ENCODE peak calls at places on chromosomes 11 and 22, in six cellular contexts. U is Calu3; Y is IMR-90; W is left lung; T is GM12865; H is CD4-positive, alpha-beta T cell. Q is an unnamed sample.

GRCh38 chr11:46105134-46105628 is 16.1 kb downstream of the PHF21A start:
- DNase-seq in U (no peak), W (no peak), H (no peak), Y (no peak), T (no peak), Q (no peak)

GRCh38 chr11:105923814-105924213 is 98.2 kb downstream of the MSANTD4 start:
- DNase-seq in T (no peak), U (no peak), H (no peak), Y (peak), W (no peak), Q (no peak)

GRCh38 chr22:30881361-30882180 is 87.0 kb downstream of the MORC2 start:
- DNase-seq in H (no peak), T (no peak), U (no peak), Y (no peak), W (no peak), Q (no peak)

GRCh38 chr11:65491614-65492386 is 7.0 kb upstream of the MALAT1 start:
- DNase-seq in H (no peak), U (peak), Y (peak), T (peak), W (peak), Q (no peak)

GRCh38 chr11:12189543-12190235 is 79.3 kb downstream of the MICAL2 start:
- DNase-seq in U (no peak), W (no peak), Y (no peak), T (peak), H (peak), Q (no peak)

GRCh38 chr11:12008790-12009616 is 577 bp upstream of the DKK3 start:
- DNase-seq in U (peak), H (no peak), T (no peak), Y (peak), W (no peak), Q (no peak)

GRCh38 chr11:72361321-72361720 is 73.0 kb downstream of the CLPB start:
- DNase-seq in U (no peak), H (no peak), T (no peak), Y (no peak), W (no peak), Q (no peak)

GRCh38 chr11:94511932-94512781 is at the start of gene C11orf97:
- DNase-seq in Y (peak), H (peak), U (peak), W (peak), T (peak), Q (no peak)

GRCh38 chr22:30206964-30207363 is 39.6 kb downstream of the LIF start:
- DNase-seq in W (no peak), U (peak), T (no peak), Y (peak), H (no peak), Q (no peak)

GRCh38 chr11:69643646-69644045 is 2.7 kb downstream of the CCND1 start:
- DNase-seq in W (no peak), Y (no peak), U (no peak), H (no peak), T (no peak), Q (no peak)

GRCh38 chr22:44729391-44730012 is 22.9 kb upstream of the ARHGAP8 start:
- DNase-seq in T (peak), W (peak), H (no peak), Y (peak), U (no peak), Q (no peak)

GRCh38 chr11:66070604-66071325 is 693 bp downstream of the PACS1 start:
- DNase-seq in U (peak), T (no peak), W (peak), H (peak), Y (peak), Q (no peak)

GRCh38 chr22:43241138-43241597 is 54.2 kb upstream of the TTLL12 start:
- DNase-seq in Y (no peak), W (peak), T (no peak), H (no peak), U (no peak), Q (no peak)

GRCh38 chr22:36064358-36064757 is 35.7 kb upstream of the RBFOX2 start:
- DNase-seq in U (no peak), W (no peak), H (no peak), Y (no peak), T (no peak), Q (no peak)

GRCh38 chr22:29272624-29273023 is 4.6 kb downstream of the EWSR1 start:
- DNase-seq in U (no peak), Y (no peak), W (no peak), H (no peak), T (no peak), Q (no peak)

GRCh38 chr11:79932612-79933011 is 491.8 kb upstream of the TENM4 start:
- DNase-seq in W (no peak), Y (no peak), T (no peak), H (no peak), U (no peak), Q (no peak)

GRCh38 chr22:48352086-48352911 is 1475.4 kb downstream of the BRD1 start:
- DNase-seq in Y (no peak), H (no peak), T (no peak), W (no peak), U (no peak), Q (no peak)

GRCh38 chr22:40175571-40176105 is 2.1 kb upstream of the TNRC6B start:
- DNase-seq in Y (no peak), T (no peak), W (no peak), U (no peak), H (no peak), Q (no peak)

GRCh38 chr11:5275369-5276110 is 5.8 kb upstream of the HBE1 start:
- DNase-seq in W (no peak), U (no peak), H (no peak), Y (no peak), T (no peak), Q (no peak)

GRCh38 chr22:29944339-29944738 is 61.4 kb downstream of the MTMR3 start:
- DNase-seq in W (no peak), T (no peak), U (no peak), H (no peak), Y (peak), Q (no peak)

GRCh38 chr11:111454561-111455192 is 57.5 kb downstream of the BTG4 start:
- DNase-seq in H (peak), W (no peak), T (peak), Y (peak), U (peak), Q (no peak)

GRCh38 chr22:44801476-44801875 is 49.1 kb downstream of the ARHGAP8 start:
- DNase-seq in W (no peak), T (no peak), U (no peak), Y (no peak), H (no peak), Q (no peak)

GRCh38 chr11:36312593-36312990 is 16.5 kb downstream of the PRR5L start:
- DNase-seq in T (no peak), U (peak), Y (peak), H (no peak), W (no peak), Q (no peak)

GRCh38 chr11:125148011-125148410 is 16.5 kb upstream of the PKNOX2 start:
- DNase-seq in T (no peak), W (no peak), H (no peak), U (no peak), Y (no peak), Q (no peak)

GRCh38 chr22:38734203-38735100 is 21.3 kb downstream of the SUN2 start:
- DNase-seq in U (no peak), W (no peak), T (no peak), Y (no peak), H (no peak), Q (no peak)

GRCh38 chr11:60718524-60719316 is 5.8 kb upstream of the MS4A18 start:
- DNase-seq in W (no peak), H (no peak), T (peak), U (no peak), Y (no peak), Q (no peak)

GRCh38 chr11:26953770-26954392 is 40.0 kb upstream of the FIBIN start:
- DNase-seq in T (no peak), H (no peak), Y (peak), W (no peak), U (no peak), Q (no peak)

GRCh38 chr11:125079878-125080530 is 16.9 kb downstream of the SLC37A2 start:
- DNase-seq in U (no peak), T (no peak), Y (no peak), W (no peak), H (no peak), Q (no peak)

GRCh38 chr11:69493931-69494821 is 12.7 kb downstream of the LINC01488 start:
- DNase-seq in H (no peak), U (no peak), Y (no peak), W (no peak), T (no peak), Q (no peak)

GRCh38 chr22:18033204-18033998 is 9.0 kb upstream of the MICAL3 start:
- DNase-seq in W (no peak), Y (peak), T (no peak), U (no peak), H (no peak), Q (no peak)
- TF ChIP-seq CTCF in W (no peak), Y (peak), T (no peak), U (no peak), H (no peak), Q (no peak)

GRCh38 chr11:1514349-1515061 is 27.9 kb upstream of the MOB2 start:
- DNase-seq in T (no peak), W (no peak), Y (no peak), U (no peak), H (no peak), Q (no peak)
- TF ChIP-seq CTCF in T (no peak), W (no peak), Y (no peak), U (no peak), H (no peak), Q (no peak)

DNA sequence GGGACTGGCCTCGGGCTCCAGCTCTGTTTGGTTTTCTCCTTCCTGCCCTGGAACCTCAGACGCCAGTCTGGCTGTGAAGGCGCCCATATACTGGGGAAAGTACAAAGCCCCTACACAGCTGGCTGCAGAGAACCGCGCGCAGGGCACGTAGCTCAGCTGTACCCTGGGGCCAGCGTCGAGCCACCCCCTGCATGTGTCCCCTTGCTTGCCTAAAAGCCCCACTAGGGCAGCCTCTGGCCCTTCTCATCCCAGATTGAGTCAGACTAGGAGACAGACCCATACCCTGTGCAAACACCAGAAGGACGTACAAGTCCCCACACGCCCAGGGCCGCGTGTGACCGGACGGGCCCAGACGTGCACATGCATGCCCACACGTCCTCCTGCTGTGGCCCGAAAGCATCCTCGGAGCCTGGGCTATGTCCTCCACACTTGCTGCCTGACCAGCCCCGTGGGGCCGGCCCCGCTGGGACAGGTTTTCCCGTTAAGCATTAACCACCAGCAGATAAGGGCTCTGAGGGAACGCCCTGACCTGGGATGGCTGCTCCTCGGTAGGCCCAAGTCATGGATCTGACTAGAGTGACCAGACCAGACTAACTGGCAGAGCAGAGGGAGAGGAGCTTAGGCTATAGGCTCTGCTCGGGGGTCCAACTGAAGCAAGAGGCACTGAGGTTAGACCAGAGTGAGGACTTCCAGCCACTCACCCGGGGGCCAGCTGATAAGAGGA is 4.1 kb upstream of the SYT8 start:
- DNase-seq in Y (no peak), W (peak), H (no peak), U (peak), T (peak), Q (no peak)
- TF ChIP-seq CTCF in Y (no peak), W (no peak), H (no peak), U (no peak), T (no peak), Q (no peak)

GRCh38 chr22:26681395-26681821 is 24.0 kb downstream of the MIAT start:
- DNase-seq in W (no peak), T (no peak), Y (peak), H (no peak), U (no peak), Q (no peak)
- TF ChIP-seq CTCF in W (no peak), T (no peak), Y (no peak), H (no peak), U (no peak), Q (no peak)

DNA sequence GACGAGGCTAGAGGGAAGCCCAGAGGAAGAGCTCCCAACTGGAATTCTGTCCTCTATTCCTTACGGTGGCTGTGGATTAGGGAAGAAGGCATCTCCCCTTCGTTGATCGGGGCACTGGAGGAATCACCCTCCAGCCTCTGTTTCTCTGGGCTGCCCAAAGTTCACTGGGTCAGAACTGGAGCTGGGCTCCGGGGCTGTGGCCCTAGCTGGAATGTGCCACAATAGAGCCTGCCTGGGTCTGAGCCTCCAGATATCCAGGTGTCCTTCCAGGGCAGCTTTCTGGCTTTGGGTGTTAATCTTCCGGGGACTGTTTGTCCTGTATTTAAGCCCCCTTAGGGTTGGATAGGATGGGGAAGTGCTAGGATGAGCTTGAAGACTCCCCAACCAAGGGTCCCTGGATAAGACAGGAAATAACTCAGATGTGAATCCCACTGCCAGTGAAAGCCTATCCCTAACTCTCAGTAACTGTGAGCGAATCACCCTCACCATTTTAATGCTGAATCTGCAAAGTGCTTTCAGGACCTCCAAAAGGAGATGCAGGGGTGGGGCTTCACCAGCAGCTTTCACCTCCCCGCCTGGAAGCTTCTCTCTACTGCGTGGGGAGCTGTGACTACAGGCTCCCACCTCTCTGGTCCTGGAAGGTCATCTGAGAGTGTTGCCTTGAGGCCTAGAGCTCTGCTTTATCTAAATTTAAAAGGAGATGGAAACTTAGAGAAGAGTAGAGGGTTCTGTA is 9.5 kb downstream of the YPEL4 start:
- DNase-seq in H (no peak), W (no peak), U (no peak), Y (no peak), T (no peak), Q (no peak)
- TF ChIP-seq CTCF in H (no peak), W (no peak), U (no peak), Y (no peak), T (no peak), Q (no peak)